ENCODE peak calls at places on chromosomes 11 and 22, in five cellular contexts. J, O, D, K and Z are unnamed samples.

GRCh38 chr11:65932558-65932919 is 12.7 kb upstream of the TSGA10IP start:
- DNase-seq in J (no peak), O (no peak), D (no peak), K (no peak), Z (peak)

GRCh38 chr11:104992781-104993180 is 24.4 kb upstream of the CASP4 start:
- DNase-seq in J (no peak), O (no peak), D (no peak), K (no peak), Z (no peak)

GRCh38 chr11:73188301-73188700 is 29.8 kb upstream of the P2RY2 start:
- DNase-seq in J (no peak), O (no peak), D (no peak), K (no peak), Z (no peak)

GRCh38 chr11:122922893-122923292 is 40.3 kb downstream of the JHY start:
- DNase-seq in J (no peak), O (no peak), D (no peak), K (no peak), Z (no peak)

GRCh38 chr11:60753309-60753708 is 3.4 kb upstream of the MS4A15 start:
- DNase-seq in J (no peak), O (no peak), D (no peak), K (no peak), Z (no peak)

GRCh38 chr22:50346415-50346945 is 3.4 kb downstream of the PPP6R2 start:
- DNase-seq in J (no peak), O (no peak), D (no peak), K (no peak), Z (no peak)

GRCh38 chr11:88106685-88107084 is 68.6 kb downstream of the RAB38 start:
- DNase-seq in J (no peak), O (no peak), D (no peak), K (no peak), Z (no peak)

GRCh38 chr11:330307-330693 is 9.6 kb upstream of the IFITM3 start:
- DNase-seq in J (no peak), O (no peak), D (no peak), K (no peak), Z (no peak)

GRCh38 chr11:69704508-69705245 is 855 bp upstream of the FGF19 start:
- DNase-seq in J (peak), O (no peak), D (no peak), K (no peak), Z (peak)

GRCh38 chr11:11347583-11347982 is 5.5 kb downstream of the CSNK2A3 start:
- DNase-seq in J (peak), O (no peak), D (no peak), K (no peak), Z (peak)

GRCh38 chr11:97332271-97332670 is 942.5 kb downstream of the JRKL start:
- DNase-seq in J (no peak), O (no peak), D (no peak), K (no peak), Z (no peak)

GRCh38 chr11:68296344-68297051 is 15.9 kb upstream of the LRP5 start:
- DNase-seq in J (peak), O (no peak), D (no peak), K (no peak), Z (no peak)

GRCh38 chr11:16750417-16750816 is 12.0 kb downstream of the C11orf58 start:
- DNase-seq in J (no peak), O (no peak), D (no peak), K (no peak), Z (no peak)

GRCh38 chr11:117972589-117973445 is 13.4 kb upstream of the IL10RA start:
- DNase-seq in J (no peak), O (no peak), D (no peak), K (no peak), Z (no peak)

GRCh38 chr11:134654161-134654915 is 242.3 kb upstream of the B3GAT1 start:
- DNase-seq in J (no peak), O (no peak), D (no peak), K (no peak), Z (no peak)

GRCh38 chr11:76835928-76836612 is 24.6 kb upstream of the ACER3 start:
- DNase-seq in J (peak), O (peak), D (no peak), K (peak), Z (peak)

GRCh38 chr11:111452817-111453607 is 59.2 kb downstream of the BTG4 start:
- DNase-seq in J (no peak), O (no peak), D (no peak), K (no peak), Z (no peak)

GRCh38 chr11:27694992-27695391 is 5.3 kb downstream of the BDNF start:
- DNase-seq in J (no peak), O (no peak), D (no peak), K (no peak), Z (peak)

GRCh38 chr11:61727401-61727811 is 25.0 kb upstream of the MYRF start:
- DNase-seq in J (no peak), O (no peak), D (no peak), K (no peak), Z (no peak)

GRCh38 chr22:19556963-19557545 is 32.8 kb upstream of the CLDN5 start:
- DNase-seq in J (no peak), O (no peak), D (no peak), K (no peak), Z (no peak)

GRCh38 chr22:19559324-19559811 is 35.2 kb upstream of the CLDN5 start:
- DNase-seq in J (no peak), O (no peak), D (no peak), K (no peak), Z (no peak)

GRCh38 chr22:19555651-19556050 is 31.4 kb upstream of the CLDN5 start:
- DNase-seq in J (no peak), O (no peak), D (no peak), K (no peak), Z (no peak)

GRCh38 chr22:19553201-19553600 is 29.0 kb upstream of the CLDN5 start:
- DNase-seq in J (no peak), O (no peak), D (no peak), K (no peak), Z (no peak)

GRCh38 chr22:19554834-19555404 is 30.7 kb upstream of the CLDN5 start:
- DNase-seq in J (no peak), O (peak), D (no peak), K (no peak), Z (peak)
- TF ChIP-seq CTCF in J (no peak), O (peak), D (peak), K (peak), Z (peak)

DNA sequence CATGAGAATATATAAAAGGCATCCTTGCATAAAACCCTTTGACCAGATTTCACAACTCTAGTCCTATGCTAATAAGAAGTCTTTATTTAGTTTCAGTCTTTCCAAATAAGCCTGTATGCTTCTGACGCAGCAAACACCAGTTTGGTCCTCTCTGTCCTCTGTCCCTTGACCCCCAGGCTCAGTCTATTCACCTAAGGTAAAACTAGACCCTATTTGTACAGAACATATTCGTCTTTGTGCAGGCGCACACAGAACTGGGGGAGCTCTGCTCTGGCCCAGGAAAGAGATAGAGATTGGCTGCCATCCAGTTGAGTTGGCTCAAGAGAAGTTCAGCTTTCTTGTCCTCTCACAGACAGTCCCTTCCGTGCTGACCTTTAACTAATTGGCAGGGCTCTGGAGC is 21.0 kb upstream of the PSMA1 start:
- DNase-seq in J (peak), O (no peak), D (no peak), K (no peak), Z (peak)
- H3K4me3 ChIP-seq in J (no peak), O (no peak), D (no peak), K (no peak), Z (no peak)

GRCh38 chr22:44970291-44970690 is 39.5 kb downstream of the PHF21B start:
- DNase-seq in J (no peak), O (no peak), D (no peak), K (no peak), Z (no peak)

GRCh38 chr22:44973829-44974228 is 36.0 kb downstream of the PHF21B start:
- DNase-seq in J (no peak), O (no peak), D (no peak), K (no peak), Z (no peak)

GRCh38 chr22:44969817-44970216 is 40.0 kb downstream of the PHF21B start:
- DNase-seq in J (no peak), O (no peak), D (no peak), K (no peak), Z (no peak)

GRCh38 chr22:44971651-44972362 is 38.0 kb downstream of the PHF21B start:
- DNase-seq in J (no peak), O (no peak), D (no peak), K (no peak), Z (no peak)

DNA sequence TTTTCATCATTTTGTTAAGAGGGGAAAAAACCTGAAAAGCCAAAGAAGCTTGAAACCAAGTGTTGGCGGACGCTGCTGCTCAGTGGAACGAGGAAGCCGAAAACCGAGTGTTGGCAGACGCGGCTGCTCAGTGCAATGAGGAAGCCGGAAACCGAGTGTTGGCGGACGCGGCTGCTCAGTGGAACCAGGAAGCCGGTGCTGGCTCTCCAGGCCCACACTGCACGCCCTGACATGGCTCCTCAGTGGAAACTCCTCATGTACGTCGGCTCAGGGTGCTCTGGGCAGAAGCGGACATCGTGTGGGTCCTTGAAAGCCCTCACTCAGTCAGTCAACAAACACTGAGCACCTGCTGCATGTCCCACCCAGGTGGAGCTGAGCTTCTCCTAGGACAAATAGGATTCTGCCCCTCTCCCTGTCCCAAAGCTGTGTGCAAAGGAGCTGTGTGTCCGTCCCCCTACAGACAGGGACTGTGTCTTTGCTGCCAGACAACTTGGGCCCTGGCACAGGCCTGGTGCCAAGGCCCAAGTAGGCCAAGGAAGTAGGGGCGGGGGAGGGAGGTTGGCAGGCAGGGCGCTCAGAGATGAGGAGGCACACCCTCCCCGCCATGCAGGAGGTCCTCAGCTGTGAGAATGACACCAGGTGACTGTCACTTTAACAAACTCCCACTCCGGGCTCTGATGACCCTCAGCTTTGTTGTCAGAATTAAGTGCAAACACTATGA is 37.3 kb downstream of the PHF21B start:
- DNase-seq in J (peak), O (peak), D (no peak), K (no peak), Z (no peak)
- TF ChIP-seq CTCF in J (no peak), O (no peak), D (no peak), K (no peak), Z (no peak)

GRCh38 chr22:38315801-38316339 is 1.4 kb downstream of the CSNK1E start:
- DNase-seq in J (peak), O (no peak), D (no peak), K (no peak), Z (no peak)

GRCh38 chr22:38313384-38313955 is 3.8 kb downstream of the CSNK1E start:
- DNase-seq in J (peak), O (peak), D (no peak), K (peak), Z (peak)

GRCh38 chr22:38314992-38315800 is 2.0 kb downstream of the CSNK1E start:
- DNase-seq in J (peak), O (peak), D (no peak), K (no peak), Z (no peak)

GRCh38 chr22:38312261-38312800 is 4.9 kb downstream of the CSNK1E start:
- DNase-seq in J (no peak), O (peak), D (no peak), K (no peak), Z (no peak)

DNA sequence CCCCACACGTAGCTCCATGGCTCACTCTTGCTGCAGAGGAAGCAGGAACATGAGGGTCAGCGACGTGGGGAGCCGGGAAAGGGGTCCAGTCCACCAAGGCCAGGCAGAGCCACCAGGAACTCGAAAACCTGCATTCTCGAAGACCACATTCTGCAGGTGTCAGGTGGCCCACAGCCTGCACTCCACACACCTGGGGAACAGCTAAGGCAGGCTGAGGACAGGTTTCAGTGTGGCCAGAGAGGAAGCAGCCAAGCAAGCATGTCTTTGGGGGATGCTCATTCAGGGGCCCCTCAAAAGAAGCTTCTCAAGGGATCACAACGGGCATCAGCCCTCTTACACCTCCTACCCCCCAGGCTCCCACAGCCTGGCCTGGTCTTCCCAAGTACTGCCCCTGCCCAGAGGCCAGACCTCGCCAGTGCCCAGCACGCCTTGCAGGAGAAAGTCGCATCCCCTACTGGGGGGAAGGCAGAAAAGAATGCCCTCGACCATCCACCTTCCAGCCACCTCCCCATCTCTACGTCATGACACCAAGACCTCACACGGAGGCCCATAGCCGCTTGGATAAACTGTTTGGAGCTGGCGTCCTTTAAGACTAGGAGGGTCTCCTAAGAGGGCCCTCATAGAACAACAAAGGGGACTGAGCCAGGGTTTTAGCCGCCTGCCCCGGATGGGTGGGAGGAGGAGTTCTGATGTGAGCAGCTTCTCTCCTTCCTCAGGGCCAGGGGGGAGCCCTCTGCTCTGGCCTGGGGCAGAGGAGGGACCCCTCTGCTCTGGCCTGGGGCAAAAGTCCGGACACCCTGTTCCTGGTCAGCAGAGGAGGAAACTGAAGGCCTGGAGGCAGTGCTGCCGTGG is 2.9 kb downstream of the CSNK1E start:
- DNase-seq in J (no peak), O (peak), D (no peak), K (no peak), Z (peak)
- H3K4me3 ChIP-seq in J (no peak), O (peak), D (peak), K (peak), Z (peak)

GRCh38 chr11:1482581-1483444 is 3.8 kb downstream of the MOB2 start:
- DNase-seq in J (no peak), O (no peak), D (no peak), K (no peak), Z (no peak)
- TF ChIP-seq CTCF in J (no peak), O (no peak), D (no peak), K (peak), Z (no peak)

GRCh38 chr11:114066046-114066648 is 6.6 kb downstream of the ZBTB16 start:
- DNase-seq in J (no peak), O (no peak), D (no peak), K (no peak), Z (no peak)
- H3K4me3 ChIP-seq in J (no peak), O (no peak), D (no peak), K (no peak), Z (no peak)

DNA sequence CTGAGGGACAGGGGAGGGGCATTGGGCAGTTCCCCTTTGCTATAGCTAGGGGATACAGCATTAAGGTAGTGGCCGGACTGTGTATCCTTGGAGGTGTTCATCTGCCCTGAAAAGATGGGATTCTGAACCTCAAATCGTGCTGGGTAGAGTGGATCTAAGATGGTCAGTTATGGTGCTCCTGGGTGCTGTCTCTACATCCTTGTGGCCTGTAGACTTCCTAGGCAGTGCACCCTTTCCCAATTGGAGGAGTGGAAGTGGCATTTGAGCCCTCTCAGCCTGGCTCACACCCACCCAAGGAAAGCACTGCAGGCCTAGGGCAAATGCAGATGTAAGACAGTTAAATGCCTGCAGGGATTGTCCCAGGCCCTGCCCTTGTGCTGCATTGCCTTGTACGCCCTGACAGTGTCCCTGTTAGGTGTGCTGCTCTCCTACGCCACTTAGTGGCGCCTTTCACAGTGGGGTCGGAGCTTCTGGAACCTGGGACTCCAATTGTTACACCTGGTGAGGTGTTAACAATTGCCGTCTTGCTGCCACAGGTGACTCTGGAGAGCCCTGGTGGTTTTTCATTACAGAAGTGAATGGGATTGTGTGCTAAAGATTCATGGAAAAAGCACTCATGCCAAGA is 35.0 kb downstream of the PPFIBP2 start:
- DNase-seq in J (peak), O (no peak), D (no peak), K (no peak), Z (no peak)
- TF ChIP-seq CTCF in J (peak), O (no peak), D (peak), K (peak), Z (no peak)

GRCh38 chr22:36369922-36370781 is 17.6 kb downstream of the MYH9 start:
- DNase-seq in J (peak), O (peak), D (no peak), K (no peak), Z (peak)
- H3K4me3 ChIP-seq in J (no peak), O (no peak), D (no peak), K (no peak), Z (no peak)

DNA sequence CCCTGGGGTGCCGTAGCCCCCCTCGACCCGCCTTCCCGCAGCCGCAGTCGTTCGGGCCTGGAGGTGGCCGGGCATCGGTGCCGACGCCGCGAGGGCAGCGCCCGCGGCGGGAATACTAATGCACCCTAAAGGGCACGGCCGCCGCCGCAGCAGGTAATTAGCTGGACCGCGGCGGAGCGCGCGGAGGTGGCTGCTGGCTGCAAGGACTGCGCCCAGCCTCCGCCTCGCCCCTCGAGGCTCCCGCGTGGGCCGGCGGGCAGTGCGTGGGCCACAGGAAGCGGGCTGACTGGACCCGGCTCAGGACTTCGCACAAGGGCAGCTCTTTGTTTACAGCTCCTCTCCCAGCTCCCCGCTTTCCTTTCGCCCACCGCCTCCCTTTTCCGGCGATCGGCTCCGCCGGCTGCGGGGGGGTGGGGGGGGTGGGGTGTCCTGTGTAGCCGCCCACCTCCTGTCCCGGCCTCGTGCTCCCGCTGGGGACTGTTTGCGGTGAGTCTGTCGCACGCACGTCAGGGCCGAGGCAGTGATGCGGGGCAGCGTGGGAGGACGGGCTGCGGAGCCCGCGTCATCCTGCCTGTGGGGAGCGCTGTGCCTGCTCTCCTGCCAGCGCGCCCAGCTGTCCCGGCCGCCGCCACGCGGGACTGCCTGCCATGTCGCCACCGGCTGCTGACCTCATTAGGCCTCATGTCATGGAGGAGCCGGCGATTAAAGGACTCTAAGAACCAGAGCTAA is 53.2 kb downstream of the GRIK4 start:
- DNase-seq in J (no peak), O (peak), D (no peak), K (no peak), Z (peak)
- TF ChIP-seq CTCF in J (no peak), O (peak), D (no peak), K (no peak), Z (no peak)